ENCODE peak calls at places on chromosomes 3 and 15, in nine cellular contexts. J is astrocyte; P is sigmoid colon; T is tibial artery; E is SK-N-MC; Z is CD4-positive, alpha-beta memory T cell; A is transverse colon; Y is endodermal cell; U is HepG2. M is an unnamed sample.

GRCh38 chr15:35308802-35309201 is 223.7 kb upstream of the NANOGP8 start:
- DNase-seq in J (peak), P (peak), T (peak), E (no peak), Z (no peak), A (peak), Y (no peak), U (no peak), M (peak)

GRCh38 chr3:52225452-52226228 is at the start of gene TLR9:
- DNase-seq in J (no peak), P (no peak), T (no peak), E (no peak), Z (no peak), A (peak), Y (peak), U (no peak), M (no peak)

GRCh38 chr15:67783303-67783702 is 42.0 kb upstream of the SKOR1 start:
- DNase-seq in J (no peak), P (no peak), T (no peak), E (no peak), Z (peak), A (peak), Y (peak), U (no peak), M (no peak)

GRCh38 chr3:135018171-135018923 is 223.3 kb downstream of the EPHB1 start:
- DNase-seq in J (no peak), P (no peak), T (no peak), E (no peak), Z (no peak), A (no peak), Y (no peak), U (no peak), M (no peak)

GRCh38 chr15:101307048-101307896 is 12.2 kb upstream of the SNRPA1 start:
- DNase-seq in J (no peak), P (peak), T (no peak), E (no peak), Z (no peak), A (peak), Y (peak), U (no peak), M (no peak)

GRCh38 chr3:15630646-15631350 is 29.3 kb downstream of the BTD start:
- DNase-seq in J (peak), P (no peak), T (no peak), E (peak), Z (no peak), A (no peak), Y (no peak), U (no peak), M (peak)

GRCh38 chr15:81863157-81863556 is 182.7 kb downstream of the MEX3B start:
- DNase-seq in J (peak), P (no peak), T (no peak), E (no peak), Z (no peak), A (no peak), Y (no peak), U (no peak), M (peak)

GRCh38 chr3:52292247-52293065 is 4.8 kb downstream of the GLYCTK start:
- DNase-seq in J (no peak), P (no peak), T (no peak), E (no peak), Z (no peak), A (no peak), Y (no peak), U (no peak), M (no peak)

GRCh38 chr3:69499899-69500316 is 114.0 kb upstream of the FRMD4B start:
- DNase-seq in J (no peak), P (peak), T (peak), E (no peak), Z (no peak), A (peak), Y (no peak), U (no peak), M (peak)

GRCh38 chr3:45223889-45224730 is 2.0 kb downstream of the TMEM158 start:
- DNase-seq in J (peak), P (no peak), T (no peak), E (no peak), Z (no peak), A (no peak), Y (no peak), U (no peak), M (peak)

GRCh38 chr3:61719278-61719977 is 158.1 kb downstream of the PTPRG start:
- DNase-seq in J (no peak), P (no peak), T (no peak), E (no peak), Z (no peak), A (no peak), Y (peak), U (no peak), M (no peak)

GRCh38 chr15:62895139-62895866 is 147.2 kb upstream of the TPM1 start:
- DNase-seq in J (peak), P (no peak), T (no peak), E (no peak), Z (no peak), A (no peak), Y (no peak), U (peak), M (peak)

GRCh38 chr3:122101646-122102045 is 46.5 kb downstream of the CD86 start:
- DNase-seq in J (peak), P (no peak), T (no peak), E (peak), Z (peak), A (no peak), Y (no peak), U (peak), M (peak)

GRCh38 chr15:92848852-92849598 is 51.1 kb upstream of the CHD2 start:
- DNase-seq in J (peak), P (no peak), T (no peak), E (no peak), Z (no peak), A (no peak), Y (no peak), U (no peak), M (peak)

GRCh38 chr3:148081926-148082325 is 615.8 kb upstream of the AGTR1 start:
- DNase-seq in J (no peak), P (no peak), T (no peak), E (no peak), Z (no peak), A (no peak), Y (no peak), U (no peak), M (no peak)

GRCh38 chr3:191133359-191133758 is 65.7 kb upstream of the OSTN start:
- DNase-seq in J (no peak), P (no peak), T (no peak), E (no peak), Z (no peak), A (no peak), Y (no peak), U (no peak), M (no peak)

GRCh38 chr3:172104471-172105072 is 65.2 kb downstream of the FNDC3B start:
- DNase-seq in J (peak), P (no peak), T (no peak), E (no peak), Z (no peak), A (no peak), Y (peak), U (no peak), M (peak)

GRCh38 chr3:37671926-37672325 is 189.8 kb upstream of the CTDSPL start:
- DNase-seq in J (no peak), P (no peak), T (no peak), E (no peak), Z (no peak), A (no peak), Y (no peak), U (no peak), M (no peak)

GRCh38 chr3:99429501-99429900 is 208.9 kb upstream of the COL8A1 start:
- DNase-seq in J (no peak), P (no peak), T (no peak), E (no peak), Z (no peak), A (no peak), Y (no peak), U (no peak), M (no peak)

GRCh38 chr15:39621210-39621609 is 40.3 kb downstream of the THBS1 start:
- DNase-seq in J (no peak), P (no peak), T (no peak), E (no peak), Z (no peak), A (no peak), Y (no peak), U (no peak), M (no peak)

GRCh38 chr3:46742992-46743391 is 25.3 kb upstream of the PRSS50 start:
- DNase-seq in J (no peak), P (no peak), T (no peak), E (no peak), Z (no peak), A (no peak), Y (peak), U (no peak), M (no peak)

GRCh38 chr3:151537751-151538150 is 76.9 kb upstream of the IGSF10 start:
- DNase-seq in J (peak), P (no peak), T (no peak), E (no peak), Z (no peak), A (no peak), Y (no peak), U (no peak), M (no peak)

GRCh38 chr3:81161851-81162250 is 599.6 kb downstream of the GBE1 start:
- DNase-seq in J (no peak), P (no peak), T (no peak), E (no peak), Z (no peak), A (no peak), Y (no peak), U (no peak), M (no peak)

GRCh38 chr15:29871401-29871800 is 49.1 kb upstream of the TJP1 start:
- DNase-seq in J (no peak), P (no peak), T (peak), E (no peak), Z (no peak), A (no peak), Y (no peak), U (no peak), M (peak)

GRCh38 chr15:41115652-41116115 is 396 bp downstream of the INO80 start:
- DNase-seq in J (peak), P (no peak), T (peak), E (no peak), Z (peak), A (peak), Y (peak), U (peak), M (no peak)

GRCh38 chr15:62950455-62950854 is 92.1 kb upstream of the TPM1 start:
- DNase-seq in J (no peak), P (no peak), T (no peak), E (no peak), Z (no peak), A (no peak), Y (no peak), U (no peak), M (no peak)

GRCh38 chr3:131038326-131038725 is 11.6 kb downstream of the NEK11 start:
- DNase-seq in J (no peak), P (no peak), T (no peak), E (no peak), Z (no peak), A (no peak), Y (no peak), U (no peak), M (no peak)

GRCh38 chr15:82643992-82644391 is 3.2 kb downstream of the CPEB1 start:
- DNase-seq in J (no peak), P (no peak), T (no peak), E (no peak), Z (no peak), A (no peak), Y (no peak), U (no peak), M (no peak)

GRCh38 chr15:41494190-41494921 is 682 bp downstream of the ITPKA start:
- DNase-seq in J (no peak), P (no peak), T (no peak), E (no peak), Z (peak), A (peak), Y (peak), U (peak), M (no peak)

GRCh38 chr3:2268779-2269178 is 170.1 kb downstream of the CNTN4 start:
- DNase-seq in J (no peak), P (no peak), T (no peak), E (no peak), Z (no peak), A (no peak), Y (no peak), U (no peak), M (no peak)

GRCh38 chr3:62238003-62238402 is 135.3 kb downstream of the FEZF2 start:
- DNase-seq in J (no peak), P (no peak), T (no peak), E (no peak), Z (no peak), A (no peak), Y (no peak), U (no peak), M (no peak)

GRCh38 chr15:95845862-95846515 is 484.5 kb upstream of the NR2F2 start:
- DNase-seq in J (no peak), P (no peak), T (no peak), E (no peak), Z (no peak), A (no peak), Y (no peak), U (no peak), M (peak)

GRCh38 chr15:57156210-57156887 is 220.0 kb upstream of the CGNL1 start:
- DNase-seq in J (peak), P (no peak), T (no peak), E (no peak), Z (no peak), A (no peak), Y (no peak), U (no peak), M (no peak)

GRCh38 chr3:16885948-16886683 is 1.4 kb downstream of the PLCL2 start:
- DNase-seq in J (no peak), P (no peak), T (no peak), E (no peak), Z (no peak), A (no peak), Y (no peak), U (no peak), M (no peak)

GRCh38 chr3:23221136-23221535 is 18.0 kb downstream of the UBE2E2 start:
- DNase-seq in J (no peak), P (no peak), T (no peak), E (no peak), Z (no peak), A (no peak), Y (no peak), U (no peak), M (no peak)

GRCh38 chr3:56954125-56954524 is 106.3 kb upstream of the SPATA12 start:
- DNase-seq in J (no peak), P (no peak), T (no peak), E (no peak), Z (no peak), A (peak), Y (no peak), U (no peak), M (no peak)

GRCh38 chr3:149647285-149647684 is 10.5 kb downstream of the WWTR1 start:
- DNase-seq in J (no peak), P (no peak), T (no peak), E (no peak), Z (no peak), A (no peak), Y (no peak), U (no peak), M (no peak)

GRCh38 chr3:149650828-149651227 is 7.0 kb downstream of the WWTR1 start:
- DNase-seq in J (no peak), P (no peak), T (no peak), E (no peak), Z (no peak), A (no peak), Y (no peak), U (no peak), M (no peak)

GRCh38 chr3:149647812-149648211 is 10.0 kb downstream of the WWTR1 start:
- DNase-seq in J (no peak), P (no peak), T (no peak), E (no peak), Z (no peak), A (no peak), Y (no peak), U (no peak), M (no peak)

GRCh38 chr3:149646181-149646766 is 11.6 kb downstream of the WWTR1 start:
- DNase-seq in J (peak), P (no peak), T (no peak), E (no peak), Z (no peak), A (no peak), Y (no peak), U (no peak), M (peak)

GRCh38 chr3:149648525-149648924 is 9.3 kb downstream of the WWTR1 start:
- DNase-seq in J (peak), P (no peak), T (no peak), E (no peak), Z (no peak), A (no peak), Y (no peak), U (no peak), M (no peak)
- H3K27ac ChIP-seq in J (no peak), P (no peak), T (peak), E (no peak), Z (no peak), A (peak), Y (no peak), U (no peak), M (no peak)

DNA sequence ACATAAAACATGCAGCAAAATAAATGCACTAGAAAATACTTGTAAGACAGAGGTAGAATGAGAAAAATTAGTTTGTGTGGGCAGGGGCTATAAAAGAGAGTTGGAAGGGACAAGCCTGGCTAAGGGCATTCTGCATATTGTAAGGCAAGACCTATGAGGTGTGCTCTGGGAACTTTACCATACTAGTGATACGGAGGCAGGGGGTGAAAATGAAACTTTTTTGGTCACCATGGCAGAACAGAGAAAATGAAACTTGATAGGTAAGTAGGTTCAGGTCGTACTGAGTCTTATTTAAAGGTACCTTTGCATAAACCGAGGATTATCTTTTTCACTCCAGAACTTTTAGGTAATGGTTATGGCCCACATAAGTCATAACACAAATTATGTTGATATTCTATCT is 74.7 kb upstream of the ACKR4 start:
- DNase-seq in J (no peak), P (no peak), T (no peak), E (no peak), Z (no peak), A (no peak), Y (no peak), U (no peak), M (no peak)
- H3K4me3 ChIP-seq in J (no peak), P (no peak), T (no peak), E (no peak), Z (no peak), A (no peak), Y (no peak), U (no peak), M (no peak)

GRCh38 chr15:80777836-80778620 is 1.1 kb upstream of the CEMIP start:
- DNase-seq in J (no peak), P (no peak), T (no peak), E (no peak), Z (no peak), A (no peak), Y (no peak), U (no peak), M (no peak)
- H3K27ac ChIP-seq in J (no peak), P (no peak), T (no peak), E (no peak), Z (no peak), A (no peak), Y (no peak), U (no peak), M (no peak)

GRCh38 chr15:59828262-59828661 is 139.1 kb upstream of the BNIP2 start:
- DNase-seq in J (no peak), P (no peak), T (no peak), E (no peak), Z (no peak), A (no peak), Y (no peak), U (no peak), M (no peak)
- H3K4me3 ChIP-seq in J (no peak), P (no peak), T (no peak), E (no peak), Z (no peak), A (no peak), Y (no peak), U (no peak), M (no peak)

GRCh38 chr3:194434503-194434902 is 35.4 kb upstream of the GP5 start:
- DNase-seq in J (no peak), P (no peak), T (no peak), E (no peak), Z (no peak), A (no peak), Y (no peak), U (no peak), M (no peak)
- H3K27ac ChIP-seq in J (no peak), P (no peak), T (no peak), E (no peak), Z (no peak), A (no peak), Y (no peak), U (no peak), M (no peak)

DNA sequence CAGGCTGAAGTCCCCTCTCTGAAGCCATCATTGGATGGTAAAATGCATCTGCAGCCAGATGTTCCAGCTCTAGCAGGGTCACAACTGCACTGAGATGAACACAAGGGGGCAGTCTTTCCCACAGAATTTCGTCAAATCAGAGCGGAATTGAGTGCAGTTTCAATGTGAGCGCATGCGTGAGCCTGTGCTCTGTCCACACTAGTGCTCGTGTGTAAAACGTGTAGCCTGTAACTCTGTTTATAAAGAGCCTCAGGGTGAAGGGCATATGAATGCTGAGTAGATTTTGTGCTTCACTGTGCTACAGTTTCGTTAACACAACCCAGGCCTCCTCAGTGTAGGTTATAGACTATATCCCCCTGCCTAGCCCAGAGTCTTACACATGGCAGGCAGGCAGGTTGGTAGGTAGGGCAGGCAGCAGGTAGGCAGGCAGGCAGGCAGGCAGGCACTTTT is 92.7 kb upstream of the GOLGA6L4 start:
- DNase-seq in J (peak), P (peak), T (peak), E (peak), Z (peak), A (peak), Y (peak), U (peak), M (peak)
- H3K4me3 ChIP-seq in J (peak), P (no peak), T (no peak), E (peak), Z (no peak), A (no peak), Y (peak), U (no peak), M (no peak)

GRCh38 chr15:69034352-69034751 is 19.9 kb downstream of the NOX5 start:
- DNase-seq in J (peak), P (no peak), T (no peak), E (no peak), Z (no peak), A (no peak), Y (no peak), U (no peak), M (peak)
- H3K27ac ChIP-seq in J (no peak), P (no peak), T (no peak), E (no peak), Z (no peak), A (no peak), Y (no peak), U (no peak), M (no peak)